ENCODE peak calls at places on chromosomes 16 and 17, in seven cellular contexts. D, A, P, W, C, I and K are unnamed samples.

GRCh38 chr16:30725465-30725792 is 22.8 kb upstream of the PHKG2 start:
- DNase-seq in I (no peak), C (no peak), W (no peak), A (no peak), D (no peak), P (no peak), K (no peak)

GRCh38 chr16:57485091-57485915 is 990 bp downstream of the DOK4 start:
- DNase-seq in I (no peak), W (no peak), A (no peak), C (peak), P (peak), D (no peak), K (peak)

GRCh38 chr16:19691161-19691850 is 26.7 kb downstream of the KNOP1 start:
- DNase-seq in D (no peak), I (peak), P (no peak), C (no peak), W (peak), A (no peak), K (peak)

GRCh38 chr16:20866161-20866772 is 33.9 kb downstream of the DCUN1D3 start:
- DNase-seq in W (peak), A (peak), D (peak), P (peak), C (no peak), I (peak), K (peak)

GRCh38 chr17:49691086-49691676 is 13.3 kb upstream of the SPOP start:
- DNase-seq in W (no peak), D (peak), A (no peak), P (peak), C (peak), I (peak), K (peak)

GRCh38 chr16:11712122-11712521 is 30.5 kb downstream of the TXNDC11 start:
- DNase-seq in C (no peak), D (no peak), A (no peak), W (no peak), P (no peak), I (no peak), K (no peak)

GRCh38 chr17:19382581-19383444 is 4.2 kb downstream of the MFAP4 start:
- DNase-seq in I (no peak), A (no peak), D (no peak), P (no peak), C (peak), W (no peak), K (no peak)

GRCh38 chr17:21285164-21286065 is 904 bp downstream of the MAP2K3 start:
- DNase-seq in I (peak), C (no peak), A (peak), D (no peak), P (peak), W (peak), K (peak)

GRCh38 chr17:69402052-69402451 is 12.4 kb upstream of the MAP2K6 start:
- DNase-seq in I (no peak), W (peak), C (no peak), A (no peak), D (peak), P (no peak), K (no peak)

GRCh38 chr16:3180445-3180878 is 7.5 kb upstream of the OR1F1 start:
- DNase-seq in A (peak), P (no peak), W (no peak), D (peak), I (no peak), C (no peak), K (no peak)

GRCh38 chr17:16491131-16491702 is 776 bp downstream of the LRRC75A start:
- DNase-seq in W (peak), P (peak), I (no peak), C (peak), A (no peak), D (no peak), K (no peak)

GRCh38 chr16:49078571-49078970 is 203.1 kb downstream of the CBLN1 start:
- DNase-seq in D (no peak), W (no peak), C (no peak), I (no peak), A (no peak), P (no peak), K (no peak)

GRCh38 chr16:869823-870641 is 69.5 kb upstream of the GNG13 start:
- DNase-seq in W (no peak), D (no peak), P (no peak), I (no peak), C (no peak), A (no peak), K (no peak)

GRCh38 chr16:14496047-14496770 is 133.9 kb downstream of the PARN start:
- DNase-seq in A (no peak), I (no peak), C (no peak), W (no peak), D (no peak), P (no peak), K (no peak)

GRCh38 chr16:56245197-56245596 is 53.9 kb downstream of the GNAO1 start:
- DNase-seq in D (no peak), P (no peak), A (peak), I (no peak), W (peak), C (no peak), K (peak)

GRCh38 chr17:7262192-7263070 is at the start of gene CLDN7:
- DNase-seq in W (peak), I (no peak), P (peak), A (no peak), D (no peak), C (peak), K (no peak)

GRCh38 chr17:57442914-57443571 is 186.7 kb downstream of the MSI2 start:
- DNase-seq in I (no peak), A (peak), C (peak), D (no peak), P (no peak), W (peak), K (peak)

GRCh38 chr17:82053556-82054263 is 2.0 kb downstream of the GPS1 start:
- DNase-seq in W (no peak), A (no peak), C (no peak), P (no peak), D (no peak), I (no peak), K (no peak)

GRCh38 chr16:19179890-19180490 is 11.9 kb downstream of the SYT17 start:
- DNase-seq in I (peak), A (peak), C (peak), W (peak), P (peak), D (peak), K (peak)

GRCh38 chr17:2175294-2175628 is 120.4 kb downstream of the HIC1 start:
- DNase-seq in A (no peak), D (no peak), I (no peak), P (no peak), W (no peak), C (no peak), K (peak)

GRCh38 chr17:2176484-2177175 is 121.7 kb downstream of the HIC1 start:
- DNase-seq in P (no peak), I (no peak), C (no peak), W (no peak), A (no peak), D (no peak), K (no peak)

GRCh38 chr17:2179615-2180295 is 123.8 kb downstream of the SMG6 start:
- DNase-seq in I (peak), P (peak), W (no peak), C (peak), A (no peak), D (peak), K (peak)

GRCh38 chr17:2178798-2179505 is 124.0 kb downstream of the HIC1 start:
- DNase-seq in I (no peak), W (no peak), C (no peak), D (no peak), A (no peak), P (no peak), K (peak)

DNA sequence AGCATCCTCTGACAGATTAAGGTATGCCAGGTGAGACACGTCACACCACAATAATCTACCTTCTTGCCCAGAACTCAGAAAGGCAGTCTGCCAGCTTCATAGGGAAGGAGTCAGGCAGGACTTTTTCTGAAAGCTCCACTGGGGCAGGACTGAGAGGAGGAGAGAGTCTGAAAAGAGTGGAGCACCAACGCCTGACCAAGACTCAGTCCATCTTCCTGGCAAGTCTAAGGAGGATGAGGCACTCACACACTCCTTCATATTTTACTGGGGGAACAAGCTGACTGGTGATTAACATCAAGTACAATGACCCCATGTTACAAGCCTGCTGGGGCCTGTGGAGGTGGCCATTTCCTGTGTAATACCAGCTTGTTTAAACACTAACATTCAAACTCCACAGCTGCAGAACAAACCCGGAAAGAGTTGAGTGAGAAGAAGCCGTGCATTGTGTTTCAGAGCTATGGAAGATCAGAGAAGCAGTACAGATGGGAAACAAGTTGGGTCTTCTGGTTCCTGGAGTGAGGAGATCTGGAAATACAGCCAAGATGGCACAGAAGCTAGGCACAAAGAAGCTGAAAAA is 122.4 kb downstream of the HIC1 start:
- DNase-seq in P (no peak), I (no peak), A (peak), D (no peak), W (no peak), C (no peak), K (peak)
- H3K27ac ChIP-seq in P (peak), I (no peak), A (peak), D (peak), W (no peak), C (no peak), K (no peak)

DNA sequence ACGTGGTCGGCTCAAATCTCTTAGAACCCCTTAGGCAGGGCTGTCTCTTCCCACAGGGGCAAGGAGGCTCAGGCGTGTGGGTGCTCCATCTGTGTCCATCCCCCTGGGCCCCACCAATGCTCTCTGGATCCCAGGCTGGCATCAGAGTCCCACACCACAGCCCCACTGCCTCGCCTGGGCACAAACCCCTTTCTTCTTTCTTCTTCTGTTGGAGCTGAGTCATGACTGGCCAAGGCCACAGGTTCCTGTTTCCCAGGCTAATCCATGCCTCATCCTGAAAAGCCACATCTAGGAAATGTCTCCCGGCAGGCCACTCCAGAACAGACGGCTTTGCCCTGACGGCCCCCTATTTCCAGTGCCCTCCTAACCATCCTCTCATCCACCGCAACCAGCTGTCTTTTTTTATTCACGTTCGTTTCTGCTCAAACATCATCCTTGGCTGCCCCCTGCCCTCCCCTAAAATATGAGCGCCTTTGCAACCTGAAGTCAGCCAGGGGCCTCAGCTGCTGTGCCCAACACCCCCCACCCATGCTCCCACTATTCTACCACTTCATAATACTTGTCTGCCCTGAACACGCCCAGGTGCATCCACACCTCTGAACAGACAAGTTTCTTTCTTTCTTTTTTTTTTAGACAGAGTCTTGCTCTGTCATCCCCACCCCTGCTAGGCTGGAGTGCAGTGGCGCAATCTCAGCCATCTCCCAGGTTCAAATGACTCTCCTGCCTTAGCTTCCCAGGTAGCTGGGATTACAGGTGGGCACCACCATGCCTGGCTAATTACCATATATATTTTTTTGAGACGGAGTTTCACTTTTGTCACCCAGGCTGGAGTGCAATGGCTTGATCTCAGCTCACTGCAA is 27.0 kb downstream of the CEP295NL start:
- DNase-seq in C (no peak), I (no peak), W (peak), A (no peak), P (no peak), D (no peak), K (peak)
- H3K27ac ChIP-seq in C (no peak), I (peak), W (peak), A (no peak), P (no peak), D (no peak), K (peak)

GRCh38 chr17:63286254-63286653 is 159.9 kb downstream of the CYB561 start:
- DNase-seq in D (no peak), P (no peak), A (no peak), I (no peak), C (no peak), W (no peak), K (no peak)
- H3K27ac ChIP-seq in D (no peak), P (no peak), A (no peak), I (no peak), C (no peak), W (peak), K (no peak)

DNA sequence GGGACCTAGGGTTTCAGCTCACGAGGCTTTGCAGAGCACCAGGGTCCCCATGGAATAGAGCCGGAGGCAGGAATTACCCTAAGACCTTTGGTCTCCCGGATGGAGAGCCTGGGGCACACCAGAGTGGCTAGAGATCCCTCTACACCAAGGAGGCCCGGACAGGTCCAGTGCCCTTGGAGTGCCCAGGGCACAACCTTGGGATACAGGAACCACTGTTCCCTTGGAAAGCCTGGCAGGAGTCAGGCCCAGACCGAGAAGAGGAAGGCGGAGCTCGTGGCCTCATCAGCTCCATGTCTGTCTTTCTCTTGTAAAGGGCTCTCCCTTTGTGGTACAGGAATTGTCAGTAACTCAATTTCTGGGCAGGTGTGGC is 3.8 kb upstream of the DBNDD1 start:
- DNase-seq in W (no peak), A (no peak), C (no peak), I (no peak), D (no peak), P (no peak), K (peak)
- H3K27ac ChIP-seq in W (no peak), A (peak), C (no peak), I (peak), D (no peak), P (peak), K (peak)

GRCh38 chr17:76541739-76542450 is 2.1 kb downstream of the PRCD start:
- DNase-seq in C (no peak), A (no peak), D (no peak), I (no peak), P (no peak), W (no peak), K (no peak)
- H3K27ac ChIP-seq in C (no peak), A (no peak), D (no peak), I (no peak), P (no peak), W (no peak), K (no peak)

DNA sequence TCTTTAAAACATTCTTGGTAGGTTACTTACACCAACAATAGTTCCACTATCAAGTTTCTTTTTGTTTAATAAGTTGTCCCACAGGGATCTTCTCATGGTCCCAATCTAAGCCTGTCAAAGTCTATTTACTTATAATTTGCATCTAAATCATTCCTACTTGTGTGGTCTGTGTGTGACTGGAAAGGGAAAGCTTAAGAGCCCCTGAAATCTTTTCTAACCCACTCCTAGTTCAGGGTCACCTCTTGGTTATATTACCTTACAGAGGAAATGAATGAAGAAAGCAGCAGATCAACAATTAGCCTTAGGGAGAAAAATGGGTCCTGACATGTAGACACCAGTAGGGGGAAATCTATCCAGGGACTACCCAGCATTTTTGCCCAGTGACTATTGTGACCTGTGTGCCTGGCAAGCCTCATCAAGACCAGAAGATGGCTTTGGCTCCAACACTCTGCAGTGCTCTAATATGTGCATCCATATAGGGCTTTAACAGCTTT is 110.4 kb upstream of the HAS3 start:
- DNase-seq in W (peak), P (peak), A (peak), I (no peak), C (peak), D (peak), K (peak)
- H3K27ac ChIP-seq in W (peak), P (peak), A (peak), I (no peak), C (no peak), D (peak), K (no peak)

GRCh38 chr17:59372138-59372751 is 40.8 kb downstream of the YPEL2 start:
- DNase-seq in D (peak), C (peak), A (no peak), P (peak), W (no peak), I (peak), K (peak)
- H3K27ac ChIP-seq in D (peak), C (peak), A (no peak), P (peak), W (no peak), I (peak), K (peak)

GRCh38 chr16:84737192-84737591 is 37.4 kb downstream of the USP10 start:
- DNase-seq in W (no peak), C (no peak), A (no peak), I (no peak), P (no peak), D (no peak), K (no peak)

GRCh38 chr16:84739349-84740124 is 39.7 kb downstream of the USP10 start:
- DNase-seq in I (no peak), A (peak), C (no peak), W (peak), P (no peak), D (peak), K (peak)

GRCh38 chr16:84737658-84738057 is 37.9 kb downstream of the USP10 start:
- DNase-seq in D (no peak), I (no peak), P (no peak), W (no peak), A (no peak), C (peak), K (no peak)

GRCh38 chr16:84740596-84741071 is 40.8 kb downstream of the USP10 start:
- DNase-seq in D (no peak), W (no peak), P (no peak), C (no peak), I (no peak), A (no peak), K (peak)

GRCh38 chr16:84738255-84739038 is 38.6 kb downstream of the USP10 start:
- DNase-seq in P (peak), D (peak), C (peak), A (peak), I (peak), W (peak), K (peak)
- H3K27ac ChIP-seq in P (peak), D (peak), C (peak), A (no peak), I (no peak), W (no peak), K (peak)